ENCODE peak calls at places on chromosomes 11 and 22, in five cellular contexts. One of them, this sample, is unnamed.

GRCh38 chr11:78564037-78564888 is 10.4 kb downstream of the NARS2 start:
- DNase-seq in A549: peak
- DNase-seq in GM12878: peak
- DNase-seq in endothelial cell of umbilical vein: peak
- DNase-seq in K562: peak
- DNase-seq in this sample: peak

GRCh38 chr11:100010393-100010792 is 676.7 kb upstream of the ARHGAP42 start:
- DNase-seq in endothelial cell of umbilical vein: no peak
- DNase-seq in GM12878: no peak
- DNase-seq in A549: no peak
- DNase-seq in K562: no peak
- DNase-seq in this sample: peak

GRCh38 chr11:67283490-67283963 is 5.6 kb upstream of the ANKRD13D start:
- DNase-seq in K562: no peak
- DNase-seq in endothelial cell of umbilical vein: no peak
- DNase-seq in GM12878: no peak
- DNase-seq in A549: no peak
- DNase-seq in this sample: peak

GRCh38 chr22:49773531-49773930 is 54.1 kb downstream of the BRD1 start:
- DNase-seq in A549: no peak
- DNase-seq in endothelial cell of umbilical vein: no peak
- DNase-seq in K562: no peak
- DNase-seq in GM12878: no peak
- DNase-seq in this sample: no peak

GRCh38 chr22:48649031-48649430 is 1178.6 kb downstream of the BRD1 start:
- DNase-seq in GM12878: no peak
- DNase-seq in K562: no peak
- DNase-seq in endothelial cell of umbilical vein: no peak
- DNase-seq in A549: no peak
- DNase-seq in this sample: no peak

GRCh38 chr22:48675828-48676145 is 1151.9 kb downstream of the BRD1 start:
- DNase-seq in A549: no peak
- DNase-seq in K562: no peak
- DNase-seq in endothelial cell of umbilical vein: no peak
- DNase-seq in GM12878: no peak
- DNase-seq in this sample: no peak

GRCh38 chr22:23939017-23939357 is 22.0 kb downstream of the GSTT2B start:
- DNase-seq in K562: no peak
- DNase-seq in GM12878: no peak
- DNase-seq in A549: no peak
- DNase-seq in endothelial cell of umbilical vein: no peak
- DNase-seq in this sample: no peak

GRCh38 chr22:21990449-21991308 is 8.1 kb upstream of the TOP3B start:
- DNase-seq in A549: no peak
- DNase-seq in K562: peak
- DNase-seq in endothelial cell of umbilical vein: no peak
- DNase-seq in GM12878: no peak
- DNase-seq in this sample: no peak

GRCh38 chr11:78231962-78232459 is 43.3 kb downstream of the USP35 start:
- DNase-seq in endothelial cell of umbilical vein: no peak
- DNase-seq in A549: no peak
- DNase-seq in K562: no peak
- DNase-seq in GM12878: no peak
- DNase-seq in this sample: no peak

GRCh38 chr22:41449321-41449720 is 2.7 kb upstream of the TOB2 start:
- DNase-seq in GM12878: no peak
- DNase-seq in K562: no peak
- DNase-seq in endothelial cell of umbilical vein: no peak
- DNase-seq in A549: no peak
- DNase-seq in this sample: no peak

GRCh38 chr11:79045018-79045787 is 395.6 kb downstream of the TENM4 start:
- DNase-seq in A549: no peak
- DNase-seq in endothelial cell of umbilical vein: no peak
- DNase-seq in GM12878: no peak
- DNase-seq in K562: no peak
- DNase-seq in this sample: no peak

GRCh38 chr11:116822575-116822974 is 529 bp downstream of the APOA4 start:
- DNase-seq in K562: no peak
- DNase-seq in GM12878: no peak
- DNase-seq in endothelial cell of umbilical vein: no peak
- DNase-seq in A549: no peak
- DNase-seq in this sample: no peak

GRCh38 chr11:114367244-114367957 is 32.9 kb downstream of the C11orf71 start:
- DNase-seq in endothelial cell of umbilical vein: no peak
- DNase-seq in K562: no peak
- DNase-seq in GM12878: no peak
- DNase-seq in A549: no peak
- DNase-seq in this sample: no peak

GRCh38 chr11:71342951-71343827 is 90.8 kb upstream of the SHANK2 start:
- DNase-seq in endothelial cell of umbilical vein: no peak
- DNase-seq in GM12878: no peak
- DNase-seq in K562: peak
- DNase-seq in A549: peak
- DNase-seq in this sample: peak

GRCh38 chr11:76640540-76640939 is 30.0 kb downstream of the LRRC32 start:
- DNase-seq in GM12878: no peak
- DNase-seq in K562: no peak
- DNase-seq in A549: no peak
- DNase-seq in endothelial cell of umbilical vein: no peak
- DNase-seq in this sample: no peak

GRCh38 chr22:40723396-40723933 is 44.2 kb downstream of the MCHR1 start:
- DNase-seq in K562: no peak
- DNase-seq in GM12878: no peak
- DNase-seq in endothelial cell of umbilical vein: no peak
- DNase-seq in A549: no peak
- DNase-seq in this sample: no peak

GRCh38 chr11:57126766-57127400 is 54.9 kb upstream of the LRRC55 start:
- DNase-seq in A549: no peak
- DNase-seq in GM12878: no peak
- DNase-seq in endothelial cell of umbilical vein: no peak
- DNase-seq in K562: peak
- DNase-seq in this sample: no peak

GRCh38 chr22:17818166-17818565 is 43.9 kb upstream of the BID start:
- DNase-seq in K562: no peak
- DNase-seq in GM12878: no peak
- DNase-seq in A549: no peak
- DNase-seq in endothelial cell of umbilical vein: no peak
- DNase-seq in this sample: no peak

GRCh38 chr11:46342237-46342636 is 5.0 kb upstream of the DGKZ start:
- DNase-seq in GM12878: no peak
- DNase-seq in K562: no peak
- DNase-seq in endothelial cell of umbilical vein: peak
- DNase-seq in A549: no peak
- DNase-seq in this sample: peak

GRCh38 chr22:19886605-19887250 is 32.1 kb upstream of the GNB1L start:
- DNase-seq in A549: no peak
- DNase-seq in endothelial cell of umbilical vein: peak
- DNase-seq in K562: no peak
- DNase-seq in GM12878: no peak
- DNase-seq in this sample: peak

GRCh38 chr11:15053201-15053685 is 20.1 kb upstream of the CALCB start:
- DNase-seq in GM12878: no peak
- DNase-seq in K562: no peak
- DNase-seq in endothelial cell of umbilical vein: no peak
- DNase-seq in A549: no peak
- DNase-seq in this sample: no peak

GRCh38 chr11:110479445-110480101 is 49.8 kb downstream of the FDX1 start:
- DNase-seq in A549: no peak
- DNase-seq in GM12878: no peak
- DNase-seq in endothelial cell of umbilical vein: no peak
- DNase-seq in K562: peak
- DNase-seq in this sample: peak

GRCh38 chr22:50305658-50306566 is 1.5 kb downstream of the PLXNB2 start:
- DNase-seq in A549: peak
- DNase-seq in GM12878: peak
- DNase-seq in endothelial cell of umbilical vein: peak
- DNase-seq in K562: peak
- DNase-seq in this sample: peak

GRCh38 chr11:125390949-125391348 is 105.1 kb downstream of the FEZ1 start:
- DNase-seq in A549: no peak
- DNase-seq in K562: no peak
- DNase-seq in endothelial cell of umbilical vein: peak
- DNase-seq in GM12878: no peak
- DNase-seq in this sample: no peak

GRCh38 chr11:33753304-33753703 is 17.1 kb upstream of the CD59 start:
- DNase-seq in GM12878: peak
- DNase-seq in endothelial cell of umbilical vein: peak
- DNase-seq in A549: no peak
- DNase-seq in K562: no peak
- DNase-seq in this sample: no peak

GRCh38 chr11:93663021-93663420 is 1.5 kb downstream of the CEP295 start:
- DNase-seq in GM12878: no peak
- DNase-seq in endothelial cell of umbilical vein: no peak
- DNase-seq in K562: peak
- DNase-seq in A549: no peak
- DNase-seq in this sample: peak
- TF ChIP-seq MAX in GM12878: no peak
- TF ChIP-seq MAX in endothelial cell of umbilical vein: no peak
- TF ChIP-seq MAX in K562: no peak
- TF ChIP-seq MAX in A549: no peak
- TF ChIP-seq MAX in this sample: no peak

DNA sequence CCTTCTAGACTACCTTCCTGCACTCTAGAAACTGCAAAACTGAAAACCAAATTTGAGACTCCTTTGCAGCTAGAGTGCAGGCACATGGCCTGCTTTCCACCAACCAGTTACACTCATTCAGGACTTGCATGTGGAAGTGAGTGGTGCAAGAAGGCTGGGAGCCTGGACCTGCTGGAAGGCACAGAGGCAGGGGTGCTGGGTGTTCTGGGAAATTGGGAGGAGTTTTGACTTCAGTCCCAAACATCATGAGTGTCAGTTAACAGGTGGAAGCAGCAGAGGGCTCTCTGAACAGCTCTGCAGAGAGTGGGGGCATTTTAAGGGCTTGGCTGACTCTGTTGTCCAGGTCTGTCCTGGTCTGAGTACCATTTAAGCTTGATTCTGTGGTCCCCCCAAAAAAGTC is 49.3 kb upstream of the SYT13 start:
- DNase-seq in endothelial cell of umbilical vein: no peak
- DNase-seq in K562: no peak
- DNase-seq in A549: no peak
- DNase-seq in GM12878: no peak
- DNase-seq in this sample: no peak
- TF ChIP-seq MYC in endothelial cell of umbilical vein: no peak
- TF ChIP-seq MYC in K562: no peak
- TF ChIP-seq MYC in A549: no peak
- TF ChIP-seq MYC in GM12878: no peak
- TF ChIP-seq MYC in this sample: no peak

GRCh38 chr11:2776351-2777061 is 76.7 kb upstream of the KCNQ1OT1 start:
- DNase-seq in A549: no peak
- DNase-seq in endothelial cell of umbilical vein: no peak
- DNase-seq in K562: no peak
- DNase-seq in GM12878: no peak
- DNase-seq in this sample: no peak
- TF ChIP-seq MAX in A549: no peak
- TF ChIP-seq MAX in endothelial cell of umbilical vein: no peak
- TF ChIP-seq MAX in K562: no peak
- TF ChIP-seq MAX in GM12878: no peak
- TF ChIP-seq MAX in this sample: no peak

GRCh38 chr11:95243658-95244057 is 12.7 kb upstream of the SESN3 start:
- DNase-seq in A549: no peak
- DNase-seq in GM12878: no peak
- DNase-seq in K562: no peak
- DNase-seq in endothelial cell of umbilical vein: no peak
- DNase-seq in this sample: no peak
- TF ChIP-seq MYC in A549: no peak
- TF ChIP-seq MYC in GM12878: no peak
- TF ChIP-seq MYC in K562: no peak
- TF ChIP-seq MYC in endothelial cell of umbilical vein: no peak
- TF ChIP-seq MYC in this sample: no peak